ENCODE peak calls at places on chromosomes 12 and 14, in four cellular contexts. One of them, this sample, is unnamed. For H3K36me3 and H3K27me3, the result is how much of the 10 kb centered on the place peaks cover.

GRCh38 chr14:76985021-76985420 is 43.5 kb downstream of the IRF2BPL start:
- DNase-seq in breast epithelium: no peak
- DNase-seq in left ventricle myocardium inferior: no peak
- DNase-seq in mesendoderm: no peak
- DNase-seq in this sample: no peak

GRCh38 chr12:32407795-32408194 is 8.4 kb downstream of the FGD4 start:
- DNase-seq in left ventricle myocardium inferior: no peak
- DNase-seq in mesendoderm: no peak
- DNase-seq in breast epithelium: no peak
- DNase-seq in this sample: no peak

GRCh38 chr12:89690925-89691324 is 17.7 kb downstream of the ATP2B1 start:
- DNase-seq in left ventricle myocardium inferior: no peak
- DNase-seq in mesendoderm: no peak
- DNase-seq in breast epithelium: no peak
- DNase-seq in this sample: no peak

GRCh38 chr14:56224691-56225681 is 106.8 kb downstream of the PELI2 start:
- DNase-seq in left ventricle myocardium inferior: no peak
- DNase-seq in mesendoderm: no peak
- DNase-seq in breast epithelium: no peak
- DNase-seq in this sample: no peak

GRCh38 chr14:35369701-35370191 is 34.8 kb downstream of the NFKBIA start:
- DNase-seq in mesendoderm: no peak
- DNase-seq in left ventricle myocardium inferior: no peak
- DNase-seq in breast epithelium: no peak
- DNase-seq in this sample: no peak

GRCh38 chr14:55450124-55450523 is 9.7 kb upstream of the TBPL2 start:
- DNase-seq in mesendoderm: no peak
- DNase-seq in breast epithelium: no peak
- DNase-seq in left ventricle myocardium inferior: no peak
- DNase-seq in this sample: no peak

GRCh38 chr14:71290960-71291466 is 383.8 kb downstream of the PCNX1 start:
- DNase-seq in left ventricle myocardium inferior: no peak
- DNase-seq in breast epithelium: no peak
- DNase-seq in mesendoderm: peak
- DNase-seq in this sample: peak

GRCh38 chr12:92943482-92944250 is 14.6 kb upstream of the EEA1 start:
- DNase-seq in breast epithelium: no peak
- DNase-seq in mesendoderm: peak
- DNase-seq in left ventricle myocardium inferior: no peak
- DNase-seq in this sample: no peak

DNA sequence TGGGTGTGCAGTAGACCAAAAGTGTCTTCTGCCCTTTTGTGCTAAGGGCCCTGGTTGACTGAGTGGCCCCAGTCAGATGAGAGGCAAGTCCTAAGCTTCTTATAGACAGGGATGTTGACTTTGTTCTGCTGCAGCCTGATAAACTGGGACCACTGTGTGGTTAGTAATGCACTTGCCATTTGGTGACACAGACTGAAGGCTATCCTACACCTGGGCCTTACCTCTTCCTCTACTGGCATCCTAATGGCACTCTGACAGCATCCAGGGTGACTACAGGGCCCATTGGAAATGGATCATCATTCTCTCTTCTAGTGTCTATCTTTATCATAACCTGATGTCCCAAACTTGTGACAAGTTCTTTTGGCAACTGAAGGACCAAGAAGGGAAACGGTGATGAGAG is 3.3 kb downstream of the SDR39U1 start:
- DNase-seq in breast epithelium: no peak
- DNase-seq in left ventricle myocardium inferior: no peak
- DNase-seq in mesendoderm: no peak
- DNase-seq in this sample: no peak
- H3K36me3 ChIP-seq in breast epithelium: under half
- H3K36me3 ChIP-seq in left ventricle myocardium inferior: half or more
- H3K36me3 ChIP-seq in mesendoderm: under half
- H3K36me3 ChIP-seq in this sample: under half

GRCh38 chr12:116524964-116525379 is 34.2 kb upstream of the MAP1LC3B2 start:
- DNase-seq in breast epithelium: no peak
- DNase-seq in mesendoderm: peak
- DNase-seq in left ventricle myocardium inferior: no peak
- DNase-seq in this sample: no peak
- H3K4me3 ChIP-seq in breast epithelium: no peak
- H3K4me3 ChIP-seq in mesendoderm: no peak
- H3K4me3 ChIP-seq in left ventricle myocardium inferior: no peak
- H3K4me3 ChIP-seq in this sample: no peak

GRCh38 chr12:72574138-72574537 is 302.0 kb downstream of the TRHDE start:
- DNase-seq in mesendoderm: no peak
- DNase-seq in left ventricle myocardium inferior: no peak
- DNase-seq in breast epithelium: no peak
- DNase-seq in this sample: no peak

GRCh38 chr12:72570601-72571000 is 298.4 kb downstream of the TRHDE start:
- DNase-seq in left ventricle myocardium inferior: no peak
- DNase-seq in mesendoderm: peak
- DNase-seq in breast epithelium: no peak
- DNase-seq in this sample: no peak
- H3K27me3 ChIP-seq in left ventricle myocardium inferior: under half
- H3K27me3 ChIP-seq in mesendoderm: under half
- H3K27me3 ChIP-seq in breast epithelium: under half
- H3K27me3 ChIP-seq in this sample: under half

GRCh38 chr12:109948382-109948781 is 47.8 kb downstream of the GIT2 start:
- DNase-seq in mesendoderm: no peak
- DNase-seq in left ventricle myocardium inferior: no peak
- DNase-seq in breast epithelium: no peak
- DNase-seq in this sample: no peak
- H3K36me3 ChIP-seq in mesendoderm: under half
- H3K36me3 ChIP-seq in left ventricle myocardium inferior: under half
- H3K36me3 ChIP-seq in breast epithelium: under half
- H3K36me3 ChIP-seq in this sample: under half

GRCh38 chr12:82146740-82147139 is 211.4 kb downstream of the CCDC59 start:
- DNase-seq in left ventricle myocardium inferior: no peak
- DNase-seq in breast epithelium: no peak
- DNase-seq in mesendoderm: peak
- DNase-seq in this sample: no peak
- H3K4me3 ChIP-seq in left ventricle myocardium inferior: no peak
- H3K4me3 ChIP-seq in breast epithelium: no peak
- H3K4me3 ChIP-seq in mesendoderm: no peak
- H3K4me3 ChIP-seq in this sample: no peak

DNA sequence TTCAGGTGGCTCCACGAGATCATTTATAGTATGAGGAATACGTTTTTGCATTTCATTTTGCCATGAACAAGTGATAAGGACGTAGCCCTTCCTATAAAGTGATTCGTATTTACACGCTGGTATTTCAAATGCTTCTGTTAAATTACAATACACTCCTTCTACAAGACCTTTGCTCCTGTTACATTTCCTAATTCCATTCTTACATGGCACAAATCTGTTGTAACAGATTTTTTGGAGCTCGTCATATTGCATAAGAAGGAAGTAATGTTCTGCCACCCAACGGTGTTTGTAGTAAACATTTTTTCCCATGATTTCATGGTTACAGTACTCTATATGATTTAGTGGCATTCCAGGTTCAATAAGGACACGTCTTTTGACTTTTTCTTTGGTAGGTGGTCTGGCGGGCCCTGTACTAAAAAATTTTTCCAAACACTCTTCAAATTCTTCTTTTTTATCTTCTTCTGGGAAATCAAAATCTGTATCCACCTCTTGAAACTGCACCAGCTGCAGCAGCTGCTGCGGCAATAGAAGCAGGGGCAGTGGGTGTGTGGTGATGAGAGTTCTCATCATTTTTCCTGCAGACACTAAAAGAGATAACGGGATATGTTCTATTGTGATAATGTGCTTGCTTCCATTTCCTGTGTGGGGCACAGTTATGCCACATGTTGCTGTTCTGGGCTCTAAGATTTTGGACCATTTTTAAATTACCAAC is 4.2 kb downstream of the RNASE9 start:
- DNase-seq in left ventricle myocardium inferior: no peak
- DNase-seq in breast epithelium: no peak
- DNase-seq in mesendoderm: no peak
- DNase-seq in this sample: no peak
- H3K27me3 ChIP-seq in left ventricle myocardium inferior: under half
- H3K27me3 ChIP-seq in breast epithelium: under half
- H3K27me3 ChIP-seq in mesendoderm: under half
- H3K27me3 ChIP-seq in this sample: under half